ENCODE peak calls at places on chromosomes 6 and 20, in nine cellular contexts. Z, V, S, L, J, W, D, Y and R are unnamed samples.

GRCh38 chr6:131059486-131059885 is 3.6 kb downstream of the EPB41L2 start:
- DNase-seq in J (no peak), Z (no peak), S (no peak), Y (peak), L (no peak), W (no peak), V (peak), D (no peak), R (no peak)

GRCh38 chr6:136784910-136785746 is 7.1 kb downstream of the MAP3K5 start:
- DNase-seq in Y (no peak), D (no peak), Z (peak), W (peak), J (no peak), L (peak), S (peak), V (no peak), R (peak)

GRCh38 chr6:8027965-8028651 is 36.1 kb downstream of the BLOC1S5 start:
- DNase-seq in J (no peak), W (no peak), Y (peak), Z (no peak), L (no peak), V (no peak), D (no peak), S (no peak), R (no peak)

GRCh38 chr6:27295301-27296079 is 16.6 kb downstream of the POM121L2 start:
- DNase-seq in D (peak), Y (peak), L (no peak), Z (no peak), W (no peak), S (no peak), J (peak), V (peak), R (no peak)

GRCh38 chr6:134850906-134851305 is 99.0 kb downstream of the ALDH8A1 start:
- DNase-seq in L (no peak), D (peak), Z (no peak), Y (no peak), S (no peak), V (no peak), W (no peak), J (no peak), R (no peak)

GRCh38 chr6:129429953-129430352 is 280.0 kb downstream of the ARHGAP18 start:
- DNase-seq in W (no peak), L (no peak), V (no peak), J (no peak), Y (no peak), D (no peak), Z (no peak), S (no peak), R (no peak)

GRCh38 chr20:46056027-46056833 is 27.2 kb downstream of the SLC12A5 start:
- DNase-seq in Z (no peak), L (no peak), Y (no peak), V (no peak), S (no peak), D (no peak), W (peak), J (no peak), R (no peak)

GRCh38 chr6:85015396-85015990 is 251.1 kb upstream of the TBX18 start:
- DNase-seq in Z (peak), V (peak), Y (peak), J (peak), S (no peak), L (no peak), D (peak), W (no peak), R (no peak)

GRCh38 chr6:1082040-1082935 is 229.6 kb upstream of the FOXQ1 start:
- DNase-seq in D (no peak), V (peak), L (no peak), S (no peak), Y (peak), J (peak), Z (no peak), W (no peak), R (no peak)

GRCh38 chr20:40689943-40690835 is 1.2 kb upstream of the MAFB start:
- DNase-seq in Z (peak), J (peak), V (peak), S (peak), Y (peak), L (peak), D (peak), W (peak), R (peak)

GRCh38 chr20:10679269-10679668 is 5.5 kb upstream of the JAG1 start:
- DNase-seq in Y (no peak), W (no peak), V (no peak), S (no peak), J (peak), L (no peak), D (no peak), Z (no peak), R (no peak)

GRCh38 chr6:112780498-112781096 is 433.5 kb downstream of the RFPL4B start:
- DNase-seq in S (peak), V (peak), J (peak), D (peak), Y (peak), Z (no peak), W (peak), L (no peak), R (peak)

GRCh38 chr20:33437141-33437911 is 6.2 kb downstream of the SNTA1 start:
- DNase-seq in L (no peak), W (peak), Z (no peak), V (peak), S (no peak), J (peak), Y (no peak), D (no peak), R (peak)

GRCh38 chr6:83952830-83953229 is 80.7 kb upstream of the MRAP2 start:
- DNase-seq in V (no peak), L (no peak), D (no peak), W (no peak), Y (no peak), Z (no peak), J (no peak), S (no peak), R (no peak)

GRCh38 chr6:43107344-43108062 is 31.4 kb downstream of the PTK7 start:
- DNase-seq in Y (no peak), L (no peak), Z (no peak), J (no peak), V (no peak), D (no peak), S (no peak), W (no peak), R (no peak)

GRCh38 chr6:18507561-18507960 is 120.4 kb downstream of the RNF144B start:
- DNase-seq in Y (peak), L (no peak), J (no peak), D (no peak), W (no peak), V (no peak), S (no peak), Z (no peak), R (no peak)

GRCh38 chr20:36826556-36827244 is 49.2 kb upstream of the TLDC2 start:
- DNase-seq in S (no peak), L (no peak), J (no peak), V (no peak), W (no peak), Z (no peak), Y (no peak), D (no peak), R (no peak)

GRCh38 chr6:113586966-113587699 is 270.0 kb upstream of the MARCKS start:
- DNase-seq in S (no peak), D (peak), L (no peak), J (no peak), W (no peak), Z (no peak), Y (no peak), V (no peak), R (no peak)

GRCh38 chr20:48904566-48905321 is 16.8 kb upstream of the ARFGEF2 start:
- DNase-seq in J (peak), Y (peak), L (peak), Z (no peak), D (peak), V (peak), S (no peak), W (peak), R (no peak)

GRCh38 chr6:83592770-83593394 is 80.5 kb downstream of the PRSS35 start:
- DNase-seq in V (peak), L (no peak), J (peak), D (peak), Y (peak), S (no peak), W (no peak), Z (no peak), R (no peak)